ENCODE peak calls at places on chromosome X, in four cellular contexts. C is tibial nerve, L is PC-3, F is IMR-90. N is an unnamed sample.

GRCh38 chrX:49001521-49002090 is 458 bp downstream of the GRIPAP1 start:
- DNase-seq in L (peak; percentile 24), C (no peak), F (peak; percentile 36), N (peak; percentile 58)

GRCh38 chrX:12349201-12349600 is 210.9 kb downstream of the FRMPD4 start:
- DNase-seq in C (no peak), F (no peak), L (no peak), N (no peak)

GRCh38 chrX:120790118-120790517 is 85.5 kb downstream of the CT47B1 start:
- DNase-seq in L (peak; percentile 86), F (peak; percentile 71), C (no peak), N (peak; percentile 84)

GRCh38 chrX:24148535-24149345 is 789 bp upstream of the ZFX start:
- DNase-seq in C (no peak), F (peak; percentile 61), L (peak; percentile 40), N (peak; percentile 52)

GRCh38 chrX:40831750-40832149 is 96.4 kb upstream of the MED14 start:
- DNase-seq in L (no peak), F (no peak), C (no peak), N (no peak)

GRCh38 chrX:108261541-108262218 is 170.1 kb downstream of the ATG4A start:
- DNase-seq in L (peak; percentile 83), C (no peak), F (peak; percentile 80), N (peak; percentile 80)

GRCh38 chrX:27336466-27337091 is 126.6 kb downstream of the PPP4R3C start:
- DNase-seq in F (peak; percentile 2), L (peak; percentile 60), C (no peak), N (peak; percentile 1)

GRCh38 chrX:39818750-39819149 is 279.0 kb downstream of the BCOR start:
- DNase-seq in C (no peak), F (no peak), L (no peak), N (no peak)

GRCh38 chrX:123846598-123847038 is 13.2 kb upstream of the XIAP start:
- DNase-seq in L (peak; percentile 80), F (peak; percentile 41), C (no peak), N (peak; percentile 73)

GRCh38 chrX:149383852-149384251 is 121.3 kb downstream of the IDS start:
- DNase-seq in F (no peak), C (no peak), L (no peak), N (no peak)

GRCh38 chrX:24918715-24919114 is 97.0 kb downstream of the ARX start:
- DNase-seq in F (no peak), C (no peak), L (no peak), N (no peak)

GRCh38 chrX:141314441-141314840 is 72.1 kb upstream of the SPANXC start:
- DNase-seq in F (peak; percentile 12), L (peak; percentile 51), C (no peak), N (no peak)

GRCh38 chrX:323721-324628 is 5.4 kb upstream of the GTPBP6 start:
- DNase-seq in L (peak; percentile 34), F (peak; percentile 58), C (no peak), N (peak; percentile 29)

GRCh38 chrX:110026099-110026844 is 23.4 kb downstream of the TMEM164 start:
- DNase-seq in C (no peak), L (peak; percentile 62), F (no peak), N (no peak)

GRCh38 chrX:93673056-93673868 is at the start of gene NAP1L3:
- DNase-seq in L (peak; percentile 44), C (peak; percentile 14), F (peak; percentile 44), N (no peak)

GRCh38 chrX:41971346-41971745 is 48.0 kb upstream of the CASK start:
- DNase-seq in L (peak; percentile 34), F (no peak), C (no peak), N (no peak)

GRCh38 chrX:27590044-27590443 is at the start of gene DCAF8L2:
- DNase-seq in C (no peak), F (no peak), L (no peak), N (no peak)

GRCh38 chrX:13119386-13119785 is 75.0 kb upstream of the FAM9C start:
- DNase-seq in C (no peak), L (peak; percentile 71), F (peak; percentile 56), N (no peak)

GRCh38 chrX:17374619-17375360 is at the start of gene NHS:
- DNase-seq in F (peak; percentile 63), C (peak; percentile 51), L (peak; percentile 83), N (peak; percentile 69)

GRCh38 chrX:73922856-73923429 is 359.9 kb downstream of the CHIC1 start:
- DNase-seq in C (no peak), F (peak; percentile 26), L (peak; percentile 31), N (no peak)

GRCh38 chrX:112799425-112799824 is 41.2 kb downstream of the AMOT start:
- DNase-seq in F (no peak), C (no peak), L (no peak), N (no peak)

GRCh38 chrX:112798736-112799135 is 41.9 kb downstream of the AMOT start:
- DNase-seq in F (no peak), L (no peak), C (no peak), N (no peak)

GRCh38 chrX:112808007-112808406 is 32.6 kb downstream of the AMOT start:
- DNase-seq in F (no peak), L (no peak), C (no peak), N (no peak)

GRCh38 chrX:112800901-112801775 is 39.5 kb downstream of the AMOT start:
- DNase-seq in L (no peak), F (no peak), C (no peak), N (no peak)

DNA sequence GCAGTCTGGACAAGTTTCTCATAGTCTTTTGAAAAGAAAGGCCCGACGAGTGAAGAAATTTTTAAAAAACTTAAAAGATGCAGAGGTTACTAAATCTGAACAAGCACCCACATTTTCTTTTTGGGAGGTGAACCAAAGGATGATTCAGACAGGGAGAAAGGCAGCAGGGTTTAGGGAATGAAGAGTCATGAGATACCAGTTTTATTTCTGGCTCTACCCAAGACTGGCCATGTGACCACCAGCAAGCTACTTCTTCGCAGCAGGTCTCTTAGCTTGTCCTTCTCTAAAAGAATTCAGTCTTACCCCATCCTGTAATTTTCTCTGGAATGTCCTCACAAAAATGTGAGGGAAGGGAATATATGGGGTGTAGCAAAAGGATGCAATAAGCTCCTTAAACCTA is 37.6 kb downstream of the AMOT start:
- DNase-seq in F (no peak), C (no peak), L (no peak), N (no peak)
- TF ChIP-seq CTCF in F (no peak), C (no peak), L (no peak), N (no peak)

DNA sequence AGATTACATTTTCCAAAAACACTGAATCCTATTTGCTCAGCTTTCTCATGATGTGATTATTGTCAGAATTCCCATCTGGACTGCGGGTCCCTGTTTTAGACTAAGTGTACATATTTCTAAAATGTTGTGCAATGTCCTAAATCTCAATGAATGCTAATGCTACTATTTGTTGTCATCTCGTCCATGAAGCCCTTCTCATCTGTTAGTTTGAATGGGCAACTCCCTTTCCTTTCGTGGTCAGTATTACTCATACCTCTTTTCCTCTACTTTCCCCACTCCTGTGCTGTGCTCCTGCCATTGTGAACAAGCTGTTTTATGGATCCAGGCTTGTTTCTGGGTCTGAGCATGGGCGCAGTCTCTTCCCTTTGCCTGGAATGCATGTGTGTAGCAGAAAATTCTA is 91.0 kb downstream of the MID1 start:
- DNase-seq in F (peak; percentile 60), C (no peak), L (peak; percentile 48), N (peak; percentile 79)
- TF ChIP-seq CTCF in F (no peak), C (no peak), L (no peak), N (no peak)

GRCh38 chrX:139949703-139950102 is 15.6 kb downstream of the CXorf66 start:
- DNase-seq in F (no peak), L (peak; percentile 23), C (no peak), N (no peak)
- TF ChIP-seq CTCF in F (no peak), L (no peak), C (no peak), N (no peak)

GRCh38 chrX:53294024-53294648 is 12.8 kb upstream of the IQSEC2 start:
- DNase-seq in F (peak; percentile 26), C (no peak), L (peak; percentile 25), N (peak; percentile 32)
- TF ChIP-seq CTCF in F (peak; percentile 44), C (no peak), L (peak; percentile 60), N (peak; percentile 7)

GRCh38 chrX:112043997-112044396 is 38.6 kb downstream of the TRPC5 start:
- DNase-seq in C (no peak), L (peak; percentile 52), F (peak; percentile 15), N (no peak)
- TF ChIP-seq CTCF in C (no peak), L (peak; percentile 48), F (peak; percentile 39), N (no peak)